ENCODE peak calls at places on chromosomes 6 and 20, in five cellular contexts. J, B, X, T and D are unnamed samples.

GRCh38 chr6:43628392-43629103 is 516 bp downstream of the GTPBP2 start:
- DNase-seq in B (no peak), X (peak; percentile 36), J (peak; percentile 32), T (peak; percentile 67), D (no peak)

GRCh38 chr20:32277361-32278198 is at the start of gene KIF3B:
- DNase-seq in T (peak; percentile 90), J (peak; percentile 80), X (peak; percentile 90), B (peak; percentile 85), D (peak; percentile 90)

GRCh38 chr6:13614126-13614925 is 809 bp upstream of the NOL7 start:
- DNase-seq in B (peak; percentile 54), J (peak; percentile 42), X (peak; percentile 43), T (peak; percentile 67), D (peak; percentile 65)

GRCh38 chr20:36865076-36865860 is 10.7 kb upstream of the TLDC2 start:
- DNase-seq in B (no peak), J (no peak), T (no peak), X (no peak), D (no peak)

GRCh38 chr6:72182337-72183246 is 296.2 kb downstream of the RIMS1 start:
- DNase-seq in B (peak; percentile 11), J (peak; percentile 30), T (peak; percentile 65), X (peak; percentile 31), D (no peak)

GRCh38 chr6:157860505-157860991 is 37.5 kb downstream of the SNX9 start:
- DNase-seq in B (no peak), T (no peak), X (no peak), J (no peak), D (no peak)

GRCh38 chr20:38108438-38109024 is 56.5 kb downstream of the TGM2 start:
- DNase-seq in B (peak; percentile 53), J (no peak), X (peak; percentile 66), T (peak; percentile 32), D (peak; percentile 71)

GRCh38 chr6:137823826-137824501 is 43.1 kb upstream of the TNFAIP3 start:
- DNase-seq in T (peak; percentile 51), X (peak; percentile 69), J (peak; percentile 30), B (peak; percentile 43), D (peak; percentile 88)

GRCh38 chr6:18469486-18469885 is 82.3 kb downstream of the RNF144B start:
- DNase-seq in J (no peak), T (no peak), X (no peak), B (no peak), D (no peak)

GRCh38 chr6:129368970-129369369 is 341.0 kb downstream of the ARHGAP18 start:
- DNase-seq in X (no peak), B (no peak), J (no peak), T (no peak), D (no peak)

GRCh38 chr20:37941332-37941731 is 38.4 kb downstream of the VSTM2L start:
- DNase-seq in B (no peak), T (peak; percentile 18), X (no peak), J (no peak), D (no peak)